ENCODE peak calls at places on chromosome 6, in five cellular contexts. D is bronchial epithelial cell, U is mesenchymal stem cell, K is breast epithelium, O is brain microvascular endothelial cell. S is an unnamed sample. For H3K36me3, the result is how much of the 10 kb centered on the place peaks cover.

GRCh38 chr6:109325400-109325801 is 56.9 kb downstream of the CD164 start:
- DNase-seq in D (no peak), U (no peak), K (no peak), O (no peak), S (no peak)

GRCh38 chr6:74068945-74069570 is 373.1 kb downstream of the CD109 start:
- DNase-seq in D (no peak), U (no peak), K (no peak), O (peak), S (no peak)

GRCh38 chr6:169851641-169852503 is 100.5 kb downstream of the ERMARD start:
- DNase-seq in D (peak), U (peak), K (no peak), O (peak), S (peak)

GRCh38 chr6:29403801-29404200 is 8.4 kb downstream of the OR12D2 start:
- DNase-seq in D (no peak), U (no peak), K (no peak), O (no peak), S (no peak)

GRCh38 chr6:11710221-11710836 is 68.3 kb downstream of the ADTRP start:
- DNase-seq in D (peak), U (no peak), K (no peak), O (no peak), S (no peak)

GRCh38 chr6:13089296-13089994 is 238.9 kb downstream of the TBC1D7 start:
- DNase-seq in D (peak), U (no peak), K (no peak), O (no peak), S (no peak)

GRCh38 chr6:139146317-139146726 is 11.4 kb downstream of the HECA start:
- DNase-seq in D (no peak), U (no peak), K (no peak), O (no peak), S (no peak)

GRCh38 chr6:131636880-131637792 is at the start of gene ENPP3:
- DNase-seq in D (peak), U (no peak), K (no peak), O (no peak), S (no peak)

GRCh38 chr6:136527831-136528230 is 22.4 kb downstream of the MAP7 start:
- DNase-seq in D (no peak), U (no peak), K (no peak), O (no peak), S (no peak)

GRCh38 chr6:22569281-22570184 is at the start of gene HDGFL1:
- DNase-seq in D (no peak), U (no peak), K (no peak), O (no peak), S (peak)

GRCh38 chr6:118284736-118285360 is 263.2 kb upstream of the PLN start:
- DNase-seq in D (no peak), U (peak), K (no peak), O (no peak), S (no peak)

GRCh38 chr6:14542670-14543366 is 425.2 kb downstream of the CD83 start:
- DNase-seq in D (peak), U (peak), K (no peak), O (peak), S (no peak)

GRCh38 chr6:125746731-125747588 is 2.5 kb upstream of the HEY2 start:
- DNase-seq in D (peak), U (peak), K (peak), O (peak), S (peak)

GRCh38 chr6:1608976-1609661 is 596 bp upstream of the FOXC1 start:
- DNase-seq in D (no peak), U (no peak), K (no peak), O (no peak), S (peak)

GRCh38 chr6:345747-346388 is 45.7 kb upstream of the IRF4 start:
- DNase-seq in D (no peak), U (peak), K (no peak), O (peak), S (no peak)

GRCh38 chr6:111090766-111091165 is 3.5 kb downstream of the SLC16A10 start:
- DNase-seq in D (no peak), U (no peak), K (no peak), O (no peak), S (no peak)

GRCh38 chr6:113980937-113981554 is 10.1 kb upstream of the HDAC2 start:
- DNase-seq in D (no peak), U (peak), K (no peak), O (no peak), S (peak)

GRCh38 chr6:119161450-119161849 is 83.0 kb upstream of the FAM184A start:
- DNase-seq in D (no peak), U (no peak), K (no peak), O (no peak), S (no peak)

GRCh38 chr6:1536526-1537429 is 72.9 kb upstream of the FOXC1 start:
- DNase-seq in D (no peak), U (no peak), K (no peak), O (no peak), S (peak)

GRCh38 chr6:10690651-10691445 is 3.6 kb downstream of the C6orf52 start:
- DNase-seq in D (peak), U (no peak), K (no peak), O (no peak), S (no peak)

GRCh38 chr6:1080453-1081328 is 231.2 kb upstream of the FOXQ1 start:
- DNase-seq in D (no peak), U (no peak), K (no peak), O (no peak), S (no peak)

DNA sequence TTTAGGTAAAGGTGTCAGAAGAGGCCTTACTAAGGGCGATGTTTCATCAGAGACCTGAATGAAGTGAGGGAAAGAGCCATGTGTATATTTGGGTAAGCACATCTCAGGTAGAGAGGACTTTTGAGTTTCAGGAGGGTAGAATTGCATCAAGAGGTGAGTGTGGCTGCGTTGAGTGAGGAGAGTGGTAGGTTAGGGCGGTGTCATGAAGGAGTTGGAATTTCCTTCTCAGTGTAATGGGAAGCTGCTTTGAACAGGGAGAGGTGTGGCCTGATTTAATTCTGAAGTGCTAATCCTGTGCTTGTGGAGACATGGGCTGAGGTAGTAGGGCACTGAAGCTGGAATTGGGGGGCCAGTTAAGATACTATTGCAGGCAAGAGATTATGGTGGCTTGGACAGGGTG is 53.9 kb downstream of the IGF2R start:
- DNase-seq in D (no peak), U (no peak), K (no peak), O (no peak), S (no peak)
- H3K36me3 ChIP-seq in D (under half), U (half or more), K (under half), O (under half), S (under half)

DNA sequence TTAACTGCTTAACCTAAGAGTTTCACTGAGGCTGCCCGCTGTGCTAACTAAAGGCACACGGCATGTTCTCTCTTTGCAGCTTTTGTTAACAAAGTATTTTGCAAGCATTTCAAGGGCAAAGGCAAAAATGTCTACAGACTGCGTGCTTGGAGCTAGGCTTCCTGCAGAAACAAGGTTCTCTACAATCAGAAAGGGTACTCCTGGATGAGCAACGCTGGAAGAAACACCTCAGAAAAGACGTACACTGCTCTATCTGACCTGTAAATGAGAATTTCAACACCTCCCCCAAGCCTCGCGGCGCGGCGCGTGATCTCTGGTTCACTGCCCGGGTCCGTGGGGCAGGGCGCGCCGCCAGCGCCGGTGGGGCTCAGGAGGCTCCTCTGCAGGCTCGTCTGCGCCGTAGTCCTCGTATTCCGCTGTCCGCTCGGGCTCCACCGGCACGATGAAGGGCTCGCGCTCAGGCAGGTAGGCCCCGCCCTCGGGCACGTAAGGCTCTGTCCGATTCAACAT is 120.9 kb downstream of the COL12A1 start:
- DNase-seq in D (peak), U (no peak), K (peak), O (no peak), S (peak)
- H3K4me3 ChIP-seq in D (peak), U (no peak), K (peak), O (peak), S (peak)

GRCh38 chr6:56527934-56528333 is 114.8 kb downstream of the DST start:
- DNase-seq in D (peak), U (no peak), K (no peak), O (no peak), S (no peak)
- H3K36me3 ChIP-seq in D (under half), U (half or more), K (under half), O (under half), S (under half)

DNA sequence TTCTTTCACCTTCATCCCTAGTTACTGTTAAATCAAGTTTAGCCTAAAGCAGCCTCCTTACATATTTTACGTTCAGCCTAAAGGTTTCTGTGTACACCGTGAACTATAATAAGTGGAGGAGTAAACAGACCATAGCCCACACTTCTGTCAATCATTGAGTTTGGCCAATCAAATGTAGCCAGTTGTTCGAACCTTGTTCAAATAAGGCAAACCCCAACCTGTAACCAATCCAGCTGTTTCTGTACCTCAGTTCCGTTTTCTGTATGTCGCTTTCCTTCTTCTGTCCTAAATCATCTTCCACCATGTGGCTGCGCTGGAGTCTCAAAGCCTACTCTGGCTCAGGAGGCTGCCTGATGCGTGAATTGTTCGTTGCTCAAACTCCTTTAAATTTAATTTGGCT is 1.8 kb upstream of the FBXO30 start:
- DNase-seq in D (no peak), U (no peak), K (no peak), O (no peak), S (no peak)
- H3K4me3 ChIP-seq in D (no peak), U (peak), K (no peak), O (no peak), S (no peak)

DNA sequence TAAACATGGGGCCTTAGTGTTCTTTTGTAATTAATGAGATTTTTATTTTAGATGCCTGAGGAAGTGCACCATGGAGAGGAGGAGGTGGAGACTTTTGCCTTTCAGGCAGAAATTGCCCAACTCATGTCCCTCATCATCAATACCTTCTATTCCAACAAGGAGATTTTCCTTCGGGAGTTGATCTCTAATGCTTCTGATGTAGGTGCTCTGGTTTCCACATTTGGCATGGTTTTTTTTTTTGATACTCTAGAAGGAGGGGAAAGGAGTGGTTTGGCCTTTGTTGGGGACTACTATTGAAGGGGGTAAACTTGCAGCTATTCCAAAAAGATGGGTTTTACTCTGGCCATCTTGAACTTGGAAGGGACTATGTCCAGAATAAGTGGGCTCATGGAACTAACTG is 1.7 kb downstream of the HSP90AB1 start:
- DNase-seq in D (no peak), U (no peak), K (no peak), O (no peak), S (no peak)
- H3K36me3 ChIP-seq in D (under half), U (half or more), K (under half), O (half or more), S (under half)

DNA sequence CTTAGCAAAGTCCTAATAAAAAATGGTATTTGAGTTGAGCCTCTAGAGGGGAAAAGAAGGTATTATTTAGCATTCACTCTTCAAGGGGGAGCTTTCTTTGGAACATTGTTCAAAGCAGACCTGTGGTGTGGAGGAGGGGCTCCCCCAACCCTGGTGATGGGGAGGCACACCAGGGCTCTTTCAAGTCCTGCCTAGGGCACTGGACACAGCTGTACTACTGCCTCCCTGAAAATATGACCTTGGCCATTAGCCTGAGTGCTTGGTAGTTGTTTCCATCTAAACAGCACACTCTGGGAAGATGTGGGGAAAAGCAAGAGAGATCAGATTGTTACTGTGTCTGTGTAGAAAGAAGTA is 215.1 kb upstream of the CNR1 start:
- DNase-seq in D (no peak), U (no peak), K (no peak), O (no peak), S (no peak)
- H3K4me3 ChIP-seq in D (no peak), U (no peak), K (no peak), O (no peak), S (no peak)